ENCODE peak calls at places on chromosomes 13 and 19, in seven cellular contexts. H is breast epithelium; U is CD8-positive, alpha-beta T cell; R is HepG2; C is GM12865; D is mammary epithelial cell; S is fibroblast of lung. G is an unnamed sample.

GRCh38 chr13:52703482-52703881 is 36.1 kb downstream of the CNMD start:
- DNase-seq in H (no peak), U (no peak), R (no peak), C (no peak), D (no peak), S (no peak), G (no peak)

GRCh38 chr19:53782698-53783097 is 41.4 kb downstream of the NLRP12 start:
- DNase-seq in H (no peak), U (no peak), R (no peak), C (no peak), D (no peak), S (no peak), G (no peak)

GRCh38 chr13:99197257-99197651 is 3.4 kb upstream of the UBAC2 start:
- DNase-seq in H (no peak), U (no peak), R (no peak), C (no peak), D (no peak), S (no peak), G (no peak)

GRCh38 chr13:36858285-36858684 is 39.3 kb downstream of the RFXAP start:
- DNase-seq in H (no peak), U (no peak), R (peak; percentile 69), C (peak; percentile 58), D (peak; percentile 25), S (peak; percentile 63), G (peak; percentile 64)

GRCh38 chr13:33108620-33109019 is 92.4 kb downstream of the KL start:
- DNase-seq in H (no peak), U (no peak), R (no peak), C (no peak), D (no peak), S (peak; percentile 81), G (peak; percentile 90)

GRCh38 chr19:56687036-56687435 is 15.5 kb upstream of the ZNF835 start:
- DNase-seq in H (no peak), U (no peak), R (no peak), C (no peak), D (no peak), S (no peak), G (no peak)

GRCh38 chr13:102680842-102681725 is 13.8 kb downstream of the METTL21C start:
- DNase-seq in H (no peak), U (peak; percentile 10), R (no peak), C (no peak), D (no peak), S (peak; percentile 40), G (peak; percentile 85)

GRCh38 chr13:30870049-30870884 is 35.8 kb upstream of the MEDAG start:
- DNase-seq in H (no peak), U (no peak), R (no peak), C (peak; percentile 64), D (peak; percentile 86), S (peak; percentile 99), G (peak; percentile 99)

GRCh38 chr19:16232127-16232526 is 34.4 kb downstream of the AP1M1 start:
- DNase-seq in H (no peak), U (no peak), R (no peak), C (no peak), D (no peak), S (no peak), G (no peak)

GRCh38 chr19:56959211-56959610 is 118.7 kb upstream of the PEG3 start:
- DNase-seq in H (no peak), U (no peak), R (no peak), C (no peak), D (no peak), S (no peak), G (no peak)

GRCh38 chr19:1455336-1456120 is 5.6 kb downstream of the APC2 start:
- DNase-seq in H (no peak), U (peak; percentile 53), R (peak; percentile 76), C (peak; percentile 68), D (peak; percentile 61), S (peak; percentile 55), G (peak; percentile 40)

GRCh38 chr19:50510700-50511068 is 307 bp downstream of the JOSD2 start:
- DNase-seq in H (no peak), U (no peak), R (no peak), C (no peak), D (peak; percentile 11), S (peak; percentile 5), G (no peak)

GRCh38 chr19:2494447-2495129 is 18.7 kb downstream of the GADD45B start:
- DNase-seq in H (peak; percentile 73), U (peak; percentile 73), R (no peak), C (peak; percentile 64), D (peak; percentile 43), S (peak; percentile 82), G (peak; percentile 83)

GRCh38 chr13:59643906-59644626 is 519.7 kb downstream of the DIAPH3 start:
- DNase-seq in H (no peak), U (no peak), R (no peak), C (no peak), D (peak; percentile 12), S (no peak), G (no peak)

GRCh38 chr13:99285432-99286182 is 21.6 kb downstream of the GPR183 start:
- DNase-seq in H (no peak), U (no peak), R (peak; percentile 42), C (no peak), D (no peak), S (peak; percentile 37), G (no peak)

GRCh38 chr13:26678796-26679195 is 81.8 kb downstream of the GPR12 start:
- DNase-seq in H (no peak), U (no peak), R (no peak), C (no peak), D (no peak), S (no peak), G (no peak)

GRCh38 chr13:39047560-39047959 is 9.3 kb downstream of the NHLRC3 start:
- DNase-seq in H (no peak), U (no peak), R (no peak), C (no peak), D (peak; percentile 36), S (no peak), G (no peak)
- TF ChIP-seq CTCF in H (no peak), U (no peak), R (no peak), C (no peak), D (peak; percentile 45), S (no peak), G (no peak)

GRCh38 chr13:73187106-73187505 is 128.3 kb downstream of the KLF5 start:
- DNase-seq in H (no peak), U (no peak), R (no peak), C (no peak), D (no peak), S (no peak), G (no peak)

GRCh38 chr13:73193541-73193940 is 134.7 kb downstream of the KLF5 start:
- DNase-seq in H (no peak), U (no peak), R (no peak), C (no peak), D (no peak), S (no peak), G (no peak)

GRCh38 chr13:73189365-73189764 is 130.6 kb downstream of the KLF5 start:
- DNase-seq in H (no peak), U (no peak), R (no peak), C (no peak), D (peak; percentile 69), S (no peak), G (no peak)

GRCh38 chr13:73189766-73190165 is 131.0 kb downstream of the KLF5 start:
- DNase-seq in H (no peak), U (no peak), R (no peak), C (no peak), D (no peak), S (no peak), G (no peak)

GRCh38 chr13:73190477-73190876 is 131.7 kb downstream of the KLF5 start:
- DNase-seq in H (no peak), U (no peak), R (no peak), C (no peak), D (no peak), S (no peak), G (no peak)
- H3K4me3 ChIP-seq in H (no peak overlapping the region), U (no peak overlapping the region), R (no peak overlapping the region), C (no peak overlapping the region), D (no peak overlapping the region), S (no peak overlapping the region), G (no peak overlapping the region)

DNA sequence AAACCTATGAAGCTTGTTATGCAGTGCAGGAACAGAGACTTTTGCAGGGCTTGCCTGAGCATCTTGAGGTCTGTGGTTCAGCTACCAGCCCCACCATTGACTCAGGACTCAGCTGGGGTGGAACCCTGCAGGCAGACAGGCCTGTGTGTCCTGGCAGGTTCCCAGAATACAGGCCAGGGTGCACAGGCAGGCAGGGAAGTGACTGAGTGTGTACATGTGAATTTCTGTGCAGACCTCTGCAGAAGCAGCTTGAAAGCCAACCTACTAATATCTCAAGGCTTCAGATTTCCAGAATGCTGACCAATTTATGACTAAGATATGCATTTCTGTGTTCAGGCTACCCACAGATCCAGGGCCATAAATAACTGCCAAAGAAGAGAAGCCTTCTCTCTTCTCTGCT is 254.4 kb downstream of the DLEU7 start:
- DNase-seq in H (no peak), U (no peak), R (no peak), C (peak; percentile 14), D (peak; percentile 90), S (peak; percentile 80), G (peak; percentile 93)
- TF ChIP-seq CTCF in H (no peak), U (no peak), R (no peak), C (no peak), D (no peak), S (no peak), G (no peak)

GRCh38 chr19:51704601-51705000 is 11.5 kb downstream of the SPACA6 start:
- DNase-seq in H (no peak), U (no peak), R (no peak), C (no peak), D (no peak), S (no peak), G (no peak)

GRCh38 chr19:51703655-51704515 is 10.8 kb downstream of the SPACA6 start:
- DNase-seq in H (peak; percentile 96), U (peak; percentile 97), R (peak; percentile 77), C (peak; percentile 97), D (peak; percentile 89), S (peak; percentile 92), G (peak; percentile 93)

GRCh38 chr19:51701468-51702100 is 8.5 kb downstream of the SPACA6 start:
- DNase-seq in H (no peak), U (no peak), R (no peak), C (no peak), D (no peak), S (no peak), G (no peak)

GRCh38 chr19:51702103-51702753 is 9.1 kb downstream of the SPACA6 start:
- DNase-seq in H (peak; percentile 90), U (peak; percentile 47), R (no peak), C (peak; percentile 20), D (peak; percentile 63), S (peak; percentile 36), G (peak; percentile 74)

DNA sequence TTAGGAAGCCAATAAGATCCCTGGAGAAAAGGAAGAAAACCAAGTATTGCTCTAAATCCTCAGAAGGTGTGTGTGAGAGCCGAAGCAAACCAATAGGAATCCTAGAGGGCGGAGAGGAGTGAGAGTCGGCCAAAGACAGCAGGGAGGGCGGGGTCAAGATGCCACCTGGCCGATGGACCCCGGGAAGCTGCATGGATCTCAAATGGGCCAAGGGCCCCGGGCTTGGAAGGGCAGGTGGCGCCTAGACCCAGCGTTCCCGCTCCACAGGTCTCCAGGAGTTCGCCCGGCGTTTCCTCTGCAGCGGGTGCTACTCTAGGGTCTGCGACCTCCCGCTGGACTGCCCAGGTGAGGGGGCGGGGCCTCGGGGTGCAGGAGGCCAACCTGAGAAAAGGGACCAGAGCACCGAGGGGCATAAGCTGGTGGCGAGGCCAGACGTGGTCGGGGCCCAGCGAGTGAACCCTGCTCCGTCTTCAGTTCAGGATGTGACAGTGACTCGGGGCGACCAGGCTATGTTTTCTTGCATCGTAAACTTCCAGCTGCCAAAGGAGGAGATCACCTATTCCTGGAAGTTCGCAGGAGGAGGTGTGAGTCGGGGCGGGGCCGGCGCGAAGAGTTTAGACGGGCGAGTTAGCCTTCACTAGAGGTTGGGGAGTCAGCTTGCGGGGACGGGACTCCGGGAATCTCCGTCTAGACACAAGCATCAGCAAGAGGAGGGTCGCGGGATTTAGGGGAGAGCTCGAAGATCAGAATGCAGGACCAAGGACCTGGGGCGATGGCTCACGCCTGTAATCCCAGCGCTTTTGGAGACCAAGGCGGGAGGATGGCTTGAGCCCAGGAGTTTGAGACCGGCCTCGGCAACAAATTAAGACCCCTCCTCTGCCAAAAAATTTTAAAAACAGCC is 9.9 kb downstream of the SPACA6 start:
- DNase-seq in H (peak; percentile 66), U (no peak), R (no peak), C (no peak), D (no peak), S (no peak), G (no peak)
- H3K4me3 ChIP-seq in H (peak overlapping the region; percentile 64), U (peak overlapping the region; percentile 98), R (no peak overlapping the region), C (peak overlapping the region; percentile 74), D (no peak overlapping the region), S (no peak overlapping the region), G (no peak overlapping the region)

G was measured in AG10803.